ENCODE peak calls at places on chromosomes 6 and 20, in nine cellular contexts. One of them, this sample, is unnamed.

GRCh38 chr20:43955244-43956191 is 40.9 kb downstream of the TOX2 start:
- DNase-seq in WTC11: no peak
- DNase-seq in cardiac fibroblast: peak
- DNase-seq in activated T-cell treated with anti-CD3 and anti-CD28 coated beads for 1 hour: no peak
- DNase-seq in NCI-H1417: no peak
- DNase-seq in activated CD4-positive, alpha-beta T cell treated with anti-CD3 and anti-CD28 coated beads, Interleukin-2, amount 50 U/mL, for 4 hours: peak
- DNase-seq in CD4-positive, alpha-beta T cell: peak
- DNase-seq in GM13977: peak
- DNase-seq in T-cell: peak
- DNase-seq in this sample: no peak

GRCh38 chr6:39074486-39074885 is 25.9 kb downstream of the GLP1R start:
- DNase-seq in CD4-positive, alpha-beta T cell: no peak
- DNase-seq in NCI-H1417: no peak
- DNase-seq in activated CD4-positive, alpha-beta T cell treated with anti-CD3 and anti-CD28 coated beads, Interleukin-2, amount 50 U/mL, for 4 hours: no peak
- DNase-seq in T-cell: no peak
- DNase-seq in WTC11: no peak
- DNase-seq in activated T-cell treated with anti-CD3 and anti-CD28 coated beads for 1 hour: no peak
- DNase-seq in cardiac fibroblast: no peak
- DNase-seq in GM13977: no peak
- DNase-seq in this sample: no peak

GRCh38 chr20:19308151-19308550 is 95.7 kb downstream of the SLC24A3 start:
- DNase-seq in activated T-cell treated with anti-CD3 and anti-CD28 coated beads for 1 hour: no peak
- DNase-seq in T-cell: no peak
- DNase-seq in WTC11: no peak
- DNase-seq in GM13977: no peak
- DNase-seq in NCI-H1417: no peak
- DNase-seq in cardiac fibroblast: no peak
- DNase-seq in activated CD4-positive, alpha-beta T cell treated with anti-CD3 and anti-CD28 coated beads, Interleukin-2, amount 50 U/mL, for 4 hours: no peak
- DNase-seq in CD4-positive, alpha-beta T cell: no peak
- DNase-seq in this sample: no peak

GRCh38 chr20:35768731-35769664 is 2.8 kb upstream of the PHF20 start:
- DNase-seq in T-cell: peak
- DNase-seq in GM13977: peak
- DNase-seq in activated T-cell treated with anti-CD3 and anti-CD28 coated beads for 1 hour: no peak
- DNase-seq in activated CD4-positive, alpha-beta T cell treated with anti-CD3 and anti-CD28 coated beads, Interleukin-2, amount 50 U/mL, for 4 hours: no peak
- DNase-seq in cardiac fibroblast: peak
- DNase-seq in NCI-H1417: no peak
- DNase-seq in WTC11: peak
- DNase-seq in CD4-positive, alpha-beta T cell: peak
- DNase-seq in this sample: peak

GRCh38 chr6:34680802-34681515 is 15.6 kb downstream of the ILRUN start:
- DNase-seq in CD4-positive, alpha-beta T cell: no peak
- DNase-seq in WTC11: no peak
- DNase-seq in activated T-cell treated with anti-CD3 and anti-CD28 coated beads for 1 hour: no peak
- DNase-seq in activated CD4-positive, alpha-beta T cell treated with anti-CD3 and anti-CD28 coated beads, Interleukin-2, amount 50 U/mL, for 4 hours: no peak
- DNase-seq in T-cell: no peak
- DNase-seq in cardiac fibroblast: peak
- DNase-seq in NCI-H1417: peak
- DNase-seq in GM13977: peak
- DNase-seq in this sample: no peak

GRCh38 chr6:166566026-166567011 is 20.2 kb downstream of the RAMACL start:
- DNase-seq in T-cell: no peak
- DNase-seq in GM13977: no peak
- DNase-seq in CD4-positive, alpha-beta T cell: no peak
- DNase-seq in activated T-cell treated with anti-CD3 and anti-CD28 coated beads for 1 hour: no peak
- DNase-seq in activated CD4-positive, alpha-beta T cell treated with anti-CD3 and anti-CD28 coated beads, Interleukin-2, amount 50 U/mL, for 4 hours: no peak
- DNase-seq in WTC11: no peak
- DNase-seq in cardiac fibroblast: no peak
- DNase-seq in NCI-H1417: no peak
- DNase-seq in this sample: no peak

GRCh38 chr6:133512410-133513016 is 271.4 kb downstream of the EYA4 start:
- DNase-seq in NCI-H1417: peak
- DNase-seq in WTC11: peak
- DNase-seq in cardiac fibroblast: peak
- DNase-seq in activated T-cell treated with anti-CD3 and anti-CD28 coated beads for 1 hour: no peak
- DNase-seq in GM13977: peak
- DNase-seq in CD4-positive, alpha-beta T cell: no peak
- DNase-seq in T-cell: no peak
- DNase-seq in activated CD4-positive, alpha-beta T cell treated with anti-CD3 and anti-CD28 coated beads, Interleukin-2, amount 50 U/mL, for 4 hours: no peak
- DNase-seq in this sample: peak

GRCh38 chr6:4320860-4321259 is 185.5 kb upstream of the ECI2 start:
- DNase-seq in T-cell: no peak
- DNase-seq in WTC11: no peak
- DNase-seq in CD4-positive, alpha-beta T cell: no peak
- DNase-seq in activated T-cell treated with anti-CD3 and anti-CD28 coated beads for 1 hour: no peak
- DNase-seq in NCI-H1417: peak
- DNase-seq in cardiac fibroblast: peak
- DNase-seq in activated CD4-positive, alpha-beta T cell treated with anti-CD3 and anti-CD28 coated beads, Interleukin-2, amount 50 U/mL, for 4 hours: no peak
- DNase-seq in GM13977: no peak
- DNase-seq in this sample: no peak

GRCh38 chr6:35468980-35469710 is 944 bp downstream of the RPL10A start:
- DNase-seq in cardiac fibroblast: no peak
- DNase-seq in T-cell: no peak
- DNase-seq in activated CD4-positive, alpha-beta T cell treated with anti-CD3 and anti-CD28 coated beads, Interleukin-2, amount 50 U/mL, for 4 hours: no peak
- DNase-seq in activated T-cell treated with anti-CD3 and anti-CD28 coated beads for 1 hour: no peak
- DNase-seq in GM13977: no peak
- DNase-seq in CD4-positive, alpha-beta T cell: no peak
- DNase-seq in WTC11: no peak
- DNase-seq in NCI-H1417: peak
- DNase-seq in this sample: no peak

GRCh38 chr6:21199246-21199645 is 394.3 kb upstream of the SOX4 start:
- DNase-seq in CD4-positive, alpha-beta T cell: no peak
- DNase-seq in WTC11: no peak
- DNase-seq in NCI-H1417: peak
- DNase-seq in cardiac fibroblast: no peak
- DNase-seq in GM13977: no peak
- DNase-seq in T-cell: no peak
- DNase-seq in activated T-cell treated with anti-CD3 and anti-CD28 coated beads for 1 hour: no peak
- DNase-seq in activated CD4-positive, alpha-beta T cell treated with anti-CD3 and anti-CD28 coated beads, Interleukin-2, amount 50 U/mL, for 4 hours: no peak
- DNase-seq in this sample: peak

GRCh38 chr6:17574871-17575560 is 25.1 kb upstream of the FAM8A1 start:
- DNase-seq in T-cell: no peak
- DNase-seq in activated T-cell treated with anti-CD3 and anti-CD28 coated beads for 1 hour: no peak
- DNase-seq in NCI-H1417: no peak
- DNase-seq in WTC11: no peak
- DNase-seq in activated CD4-positive, alpha-beta T cell treated with anti-CD3 and anti-CD28 coated beads, Interleukin-2, amount 50 U/mL, for 4 hours: no peak
- DNase-seq in CD4-positive, alpha-beta T cell: no peak
- DNase-seq in cardiac fibroblast: peak
- DNase-seq in GM13977: no peak
- DNase-seq in this sample: no peak

GRCh38 chr20:44388466-44389023 is 33.0 kb downstream of the HNF4A start:
- DNase-seq in NCI-H1417: no peak
- DNase-seq in CD4-positive, alpha-beta T cell: peak
- DNase-seq in GM13977: peak
- DNase-seq in activated CD4-positive, alpha-beta T cell treated with anti-CD3 and anti-CD28 coated beads, Interleukin-2, amount 50 U/mL, for 4 hours: peak
- DNase-seq in T-cell: peak
- DNase-seq in cardiac fibroblast: peak
- DNase-seq in activated T-cell treated with anti-CD3 and anti-CD28 coated beads for 1 hour: peak
- DNase-seq in WTC11: peak
- DNase-seq in this sample: peak

GRCh38 chr20:5973172-5973571 is 22.7 kb downstream of the MCM8 start:
- DNase-seq in WTC11: no peak
- DNase-seq in CD4-positive, alpha-beta T cell: no peak
- DNase-seq in activated T-cell treated with anti-CD3 and anti-CD28 coated beads for 1 hour: no peak
- DNase-seq in cardiac fibroblast: peak
- DNase-seq in activated CD4-positive, alpha-beta T cell treated with anti-CD3 and anti-CD28 coated beads, Interleukin-2, amount 50 U/mL, for 4 hours: no peak
- DNase-seq in T-cell: no peak
- DNase-seq in GM13977: no peak
- DNase-seq in NCI-H1417: no peak
- DNase-seq in this sample: no peak

GRCh38 chr6:38058022-38058421 is 238.5 kb downstream of the ZFAND3 start:
- DNase-seq in NCI-H1417: no peak
- DNase-seq in WTC11: no peak
- DNase-seq in activated T-cell treated with anti-CD3 and anti-CD28 coated beads for 1 hour: no peak
- DNase-seq in GM13977: peak
- DNase-seq in T-cell: no peak
- DNase-seq in CD4-positive, alpha-beta T cell: peak
- DNase-seq in cardiac fibroblast: peak
- DNase-seq in activated CD4-positive, alpha-beta T cell treated with anti-CD3 and anti-CD28 coated beads, Interleukin-2, amount 50 U/mL, for 4 hours: peak
- DNase-seq in this sample: no peak

GRCh38 chr6:147166360-147166944 is 37.8 kb upstream of the STXBP5 start:
- DNase-seq in NCI-H1417: no peak
- DNase-seq in activated T-cell treated with anti-CD3 and anti-CD28 coated beads for 1 hour: no peak
- DNase-seq in cardiac fibroblast: peak
- DNase-seq in CD4-positive, alpha-beta T cell: no peak
- DNase-seq in T-cell: no peak
- DNase-seq in GM13977: no peak
- DNase-seq in WTC11: no peak
- DNase-seq in activated CD4-positive, alpha-beta T cell treated with anti-CD3 and anti-CD28 coated beads, Interleukin-2, amount 50 U/mL, for 4 hours: no peak
- DNase-seq in this sample: no peak

GRCh38 chr6:165308926-165309731 is at the start of gene C6orf118:
- DNase-seq in CD4-positive, alpha-beta T cell: no peak
- DNase-seq in cardiac fibroblast: peak
- DNase-seq in T-cell: no peak
- DNase-seq in GM13977: no peak
- DNase-seq in WTC11: peak
- DNase-seq in NCI-H1417: no peak
- DNase-seq in activated CD4-positive, alpha-beta T cell treated with anti-CD3 and anti-CD28 coated beads, Interleukin-2, amount 50 U/mL, for 4 hours: no peak
- DNase-seq in activated T-cell treated with anti-CD3 and anti-CD28 coated beads for 1 hour: no peak
- DNase-seq in this sample: peak

This sample was measured in neural progenitor cell.